ENCODE peak calls at places on chromosomes 13 and 19, in seven cellular contexts. E is CD8-positive, alpha-beta memory T cell; G is A549; P is upper lobe of right lung; O is H9; J is uterus; W is mammary epithelial cell. T is an unnamed sample.

GRCh38 chr13:43077906-43078305 is 54.5 kb downstream of the DNAJC15 start:
- DNase-seq in O (no peak), E (no peak), W (no peak), G (no peak), P (no peak), J (no peak), T (no peak)

GRCh38 chr13:111122056-111122455 is 6.9 kb downstream of the ARHGEF7 start:
- DNase-seq in P (no peak), O (no peak), J (no peak), E (no peak), W (no peak), G (no peak), T (peak; percentile 71)

GRCh38 chr13:99043700-99044300 is 65.9 kb upstream of the DOCK9 start:
- DNase-seq in P (no peak), O (no peak), J (no peak), E (no peak), W (no peak), G (no peak), T (no peak)

GRCh38 chr19:10643166-10643967 is 10.8 kb upstream of the ILF3 start:
- DNase-seq in O (peak; percentile 34), G (no peak), P (no peak), W (no peak), J (no peak), E (no peak), T (no peak)

GRCh38 chr13:87999141-87999765 is 328.1 kb downstream of the SLITRK5 start:
- DNase-seq in W (no peak), G (no peak), J (no peak), O (no peak), P (no peak), E (no peak), T (no peak)

GRCh38 chr19:50896591-50897190 is 14.5 kb downstream of the KLK4 start:
- DNase-seq in G (peak; percentile 67), W (peak; percentile 98), O (no peak), J (no peak), P (no peak), E (no peak), T (no peak)

GRCh38 chr13:33401238-33401637 is 115.7 kb upstream of the STARD13 start:
- DNase-seq in W (no peak), G (no peak), P (peak; percentile 62), O (no peak), J (no peak), E (no peak), T (no peak)

GRCh38 chr19:45924891-45925447 is 10.4 kb upstream of the NANOS2 start:
- DNase-seq in E (no peak), J (no peak), W (peak; percentile 53), G (no peak), O (no peak), P (no peak), T (no peak)

GRCh38 chr13:20142927-20143480 is 17.8 kb downstream of the GJA3 start:
- DNase-seq in G (no peak), O (no peak), W (no peak), J (no peak), E (no peak), P (no peak), T (no peak)

GRCh38 chr13:95716231-95716630 is 39.3 kb downstream of the DNAJC3 start:
- DNase-seq in J (no peak), W (no peak), E (no peak), P (no peak), G (no peak), O (peak; percentile 35), T (no peak)

GRCh38 chr13:95710313-95710712 is 33.4 kb downstream of the DNAJC3 start:
- DNase-seq in E (no peak), P (no peak), W (peak; percentile 67), O (no peak), G (peak; percentile 32), J (no peak), T (no peak)

GRCh38 chr13:95713651-95714050 is 36.7 kb downstream of the DNAJC3 start:
- DNase-seq in W (no peak), G (no peak), J (no peak), P (no peak), E (no peak), O (no peak), T (no peak)

GRCh38 chr13:95709101-95709500 is 32.2 kb downstream of the DNAJC3 start:
- DNase-seq in P (no peak), W (no peak), E (no peak), J (no peak), O (no peak), G (no peak), T (no peak)

GRCh38 chr13:95714142-95714832 is 37.3 kb downstream of the DNAJC3 start:
- DNase-seq in O (no peak), P (no peak), E (no peak), G (peak; percentile 65), J (no peak), W (peak; percentile 89), T (no peak)
- H3K4me1 ChIP-seq in O (no peaks in the 10 kb centered on the region), P (no peaks in the 10 kb centered on the region), E (no peaks in the 10 kb centered on the region), G (peaks cover 17% of the 10 kb centered on the region), J (no peaks in the 10 kb centered on the region), W (peaks cover 18% of the 10 kb centered on the region), T (no peaks in the 10 kb centered on the region)

DNA sequence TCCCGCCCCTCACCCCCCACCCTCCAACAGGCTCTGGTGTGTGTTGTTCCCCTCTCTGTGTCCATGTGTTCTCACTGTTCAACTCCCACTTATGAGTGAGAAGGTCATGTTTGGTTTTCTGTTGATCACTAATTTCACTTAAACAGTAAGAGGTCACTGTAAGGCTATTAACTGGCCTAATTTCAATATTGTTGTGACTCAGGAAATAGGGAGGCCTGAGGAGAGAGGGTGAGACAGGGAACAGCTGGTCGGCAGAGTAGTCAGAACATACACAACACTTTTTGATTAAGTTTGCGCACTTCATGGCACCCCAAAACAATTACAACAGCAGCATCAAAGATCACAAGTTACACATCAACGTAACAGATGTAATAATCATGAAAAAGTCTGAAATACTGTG is 15.5 kb downstream of the TUBGCP3 start:
- DNase-seq in W (no peak), E (no peak), P (no peak), G (no peak), O (no peak), J (no peak), T (no peak)
- H3K4me1 ChIP-seq in W (no peaks in the 10 kb centered on the region), E (peaks cover 23% of the 10 kb centered on the region), P (peaks cover 36% of the 10 kb centered on the region), G (no peaks in the 10 kb centered on the region), O (no peaks in the 10 kb centered on the region), J (no peaks in the 10 kb centered on the region), T (no peaks in the 10 kb centered on the region)

GRCh38 chr19:6014551-6015135 is 36.7 kb upstream of the RANBP3 start:
- DNase-seq in O (no peak), W (no peak), E (no peak), G (no peak), J (no peak), P (peak; percentile 39), T (peak; percentile 64)
- H3K4me1 ChIP-seq in O (no peaks in the 10 kb centered on the region), W (no peaks in the 10 kb centered on the region), E (no peaks in the 10 kb centered on the region), G (no peaks in the 10 kb centered on the region), J (no peaks in the 10 kb centered on the region), P (no peaks in the 10 kb centered on the region), T (no peaks in the 10 kb centered on the region)

GRCh38 chr19:38726284-38726673 is 18.0 kb downstream of the CAPN12 start:
- DNase-seq in G (no peak), J (no peak), E (no peak), W (no peak), O (no peak), P (no peak), T (no peak)
- H3K4me1 ChIP-seq in G (peaks cover 48% of the 10 kb centered on the region), J (no peaks in the 10 kb centered on the region), E (no peaks in the 10 kb centered on the region), W (peaks cover 7% of the 10 kb centered on the region), O (no peaks in the 10 kb centered on the region), P (peaks cover 10% of the 10 kb centered on the region), T (no peaks in the 10 kb centered on the region)

DNA sequence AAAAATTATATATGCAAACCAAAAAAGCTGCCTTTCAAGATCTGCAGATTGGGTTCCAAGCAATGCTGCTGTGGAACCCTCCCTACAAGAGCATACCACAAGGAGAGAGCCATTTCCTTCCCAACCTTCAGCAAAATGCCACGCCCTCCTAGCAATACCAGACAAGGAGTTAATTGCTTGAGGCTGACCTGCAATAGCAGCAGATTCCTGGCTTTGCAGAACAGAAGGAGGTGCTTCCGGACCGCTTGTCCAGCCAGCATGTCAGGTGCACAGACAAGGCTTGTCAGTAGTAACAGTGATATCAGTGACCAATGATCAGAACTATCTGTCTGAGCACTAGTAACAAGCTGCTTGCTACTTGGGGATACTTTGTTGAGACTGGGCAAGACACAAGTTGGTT is 301.6 kb downstream of the FGF14 start:
- DNase-seq in P (no peak), G (no peak), O (no peak), E (no peak), W (no peak), J (no peak), T (no peak)
- H3K4me1 ChIP-seq in P (no peaks in the 10 kb centered on the region), G (no peaks in the 10 kb centered on the region), O (no peaks in the 10 kb centered on the region), E (no peaks in the 10 kb centered on the region), W (no peaks in the 10 kb centered on the region), J (no peaks in the 10 kb centered on the region), T (no peaks in the 10 kb centered on the region)

T was measured in aorta.